ENCODE peak calls at places on chromosomes 7 and 10, in five cellular contexts. A is left ventricle myocardium inferior, K is NCI-H69, J is foreskin melanocyte, D is mammary epithelial cell. W is an unnamed sample.

GRCh38 chr10:88379575-88379974 is 203.5 kb downstream of the RNLS start:
- DNase-seq in J (no peak), K (no peak), A (no peak), D (peak), W (no peak)

GRCh38 chr7:151174246-151175046 is 7.0 kb upstream of the GBX1 start:
- DNase-seq in D (no peak), A (no peak), K (no peak), J (peak), W (no peak)

GRCh38 chr10:69838853-69839252 is 37.1 kb downstream of the COL13A1 start:
- DNase-seq in D (no peak), J (no peak), K (no peak), A (no peak), W (no peak)

GRCh38 chr7:86926732-86927131 is 132.7 kb downstream of the ELAPOR2 start:
- DNase-seq in K (peak), A (no peak), J (peak), D (peak), W (no peak)

GRCh38 chr7:16347461-16348192 is 73.7 kb downstream of the CRPPA start:
- DNase-seq in D (peak), A (no peak), J (no peak), K (no peak), W (no peak)

GRCh38 chr7:27346531-27347260 is 104.1 kb downstream of the EVX1 start:
- DNase-seq in A (no peak), K (peak), J (peak), D (peak), W (no peak)

GRCh38 chr7:2734761-2735571 is 47.0 kb downstream of the AMZ1 start:
- DNase-seq in D (no peak), A (peak), J (peak), K (peak), W (no peak)

GRCh38 chr7:111224354-111225231 is 133.7 kb downstream of the LRRN3 start:
- DNase-seq in J (no peak), K (no peak), A (no peak), D (no peak), W (no peak)

GRCh38 chr10:69419761-69420126 is 3.0 kb upstream of the TACR2 start:
- DNase-seq in K (no peak), J (no peak), A (no peak), D (no peak), W (no peak)

GRCh38 chr7:34080513-34080912 is 175.2 kb downstream of the BMPER start:
- DNase-seq in K (no peak), J (no peak), A (no peak), D (peak), W (no peak)

GRCh38 chr7:30276203-30276900 is 8.0 kb upstream of the ZNRF2 start:
- DNase-seq in J (peak), D (peak), A (no peak), K (peak), W (no peak)

GRCh38 chr10:32190890-32191491 is 134.8 kb upstream of the KIF5B start:
- DNase-seq in J (peak), D (peak), A (no peak), K (peak), W (no peak)

GRCh38 chr7:68963547-68963946 is 634.7 kb upstream of the AUTS2 start:
- DNase-seq in D (no peak), K (no peak), J (no peak), A (no peak), W (no peak)

GRCh38 chr7:150896562-150897209 is 44.4 kb downstream of the AOC1 start:
- DNase-seq in D (no peak), A (no peak), J (no peak), K (no peak), W (no peak)

GRCh38 chr7:27183682-27184341 is 1.2 kb downstream of the HOXA11 start:
- DNase-seq in D (no peak), A (no peak), J (no peak), K (peak), W (no peak)

W was measured in lower lobe of right lung.